ENCODE peak calls at places on chromosome 1, in four cellular contexts. One of them, this sample, is unnamed.

GRCh38 chr1:206725053-206725963 is 40.6 kb downstream of the MAPKAPK2 start:
- DNase-seq in uterus: no peak
- DNase-seq in heart right ventricle: no peak
- DNase-seq in IMR-90: peak; percentile 51
- DNase-seq in this sample: no peak

GRCh38 chr1:197199923-197200467 is 53.5 kb upstream of the ASPM start:
- DNase-seq in uterus: no peak
- DNase-seq in IMR-90: peak; percentile 31
- DNase-seq in heart right ventricle: no peak
- DNase-seq in this sample: no peak

GRCh38 chr1:1285618-1286311 is 5.5 kb downstream of the SCNN1D start:
- DNase-seq in heart right ventricle: no peak
- DNase-seq in IMR-90: no peak
- DNase-seq in uterus: no peak
- DNase-seq in this sample: no peak

GRCh38 chr1:84871181-84871580 is 21.8 kb downstream of the LPAR3 start:
- DNase-seq in heart right ventricle: no peak
- DNase-seq in IMR-90: no peak
- DNase-seq in uterus: no peak
- DNase-seq in this sample: peak; percentile 25

GRCh38 chr1:54859687-54860391 is 27.2 kb downstream of the DHCR24 start:
- DNase-seq in heart right ventricle: no peak
- DNase-seq in IMR-90: no peak
- DNase-seq in uterus: no peak
- DNase-seq in this sample: no peak

GRCh38 chr1:208593306-208594006 is 349.3 kb upstream of the PLXNA2 start:
- DNase-seq in IMR-90: no peak
- DNase-seq in heart right ventricle: no peak
- DNase-seq in uterus: no peak
- DNase-seq in this sample: no peak

GRCh38 chr1:114081145-114082046 is 72.3 kb downstream of the SYT6 start:
- DNase-seq in IMR-90: no peak
- DNase-seq in uterus: no peak
- DNase-seq in heart right ventricle: peak; percentile 21
- DNase-seq in this sample: no peak

GRCh38 chr1:3222042-3222692 is 153.2 kb downstream of the PRDM16 start:
- DNase-seq in uterus: no peak
- DNase-seq in heart right ventricle: no peak
- DNase-seq in IMR-90: no peak
- DNase-seq in this sample: no peak

GRCh38 chr1:1629430-1630190 is 2.4 kb upstream of the MMP23B start:
- DNase-seq in uterus: no peak
- DNase-seq in IMR-90: no peak
- DNase-seq in heart right ventricle: peak; percentile 38
- DNase-seq in this sample: no peak

GRCh38 chr1:113109908-113110554 is 37.0 kb downstream of the LRIG2 start:
- DNase-seq in IMR-90: peak; percentile 98
- DNase-seq in uterus: peak; percentile 53
- DNase-seq in heart right ventricle: no peak
- DNase-seq in this sample: peak; percentile 93

GRCh38 chr1:27547220-27548116 is 56.5 kb downstream of the AHDC1 start:
- DNase-seq in IMR-90: no peak
- DNase-seq in uterus: no peak
- DNase-seq in heart right ventricle: no peak
- DNase-seq in this sample: no peak

GRCh38 chr1:93997756-93998155 is 88.5 kb upstream of the GCLM start:
- DNase-seq in IMR-90: no peak
- DNase-seq in heart right ventricle: no peak
- DNase-seq in uterus: no peak
- DNase-seq in this sample: no peak

GRCh38 chr1:18124977-18125376 is 17.4 kb downstream of the IGSF21 start:
- DNase-seq in uterus: no peak
- DNase-seq in IMR-90: no peak
- DNase-seq in heart right ventricle: no peak
- DNase-seq in this sample: no peak

GRCh38 chr1:220803401-220804201 is 16.9 kb downstream of the MTARC1 start:
- DNase-seq in uterus: no peak
- DNase-seq in heart right ventricle: no peak
- DNase-seq in IMR-90: peak; percentile 36
- DNase-seq in this sample: no peak

GRCh38 chr1:234107416-234108021 is 203.0 kb downstream of the SLC35F3 start:
- DNase-seq in uterus: no peak
- DNase-seq in IMR-90: no peak
- DNase-seq in heart right ventricle: no peak
- DNase-seq in this sample: no peak

GRCh38 chr1:220462756-220463155 is 65.2 kb upstream of the MARK1 start:
- DNase-seq in IMR-90: no peak
- DNase-seq in uterus: no peak
- DNase-seq in heart right ventricle: no peak
- DNase-seq in this sample: no peak

GRCh38 chr1:156616463-156616862 is 2.8 kb upstream of the HAPLN2 start:
- DNase-seq in uterus: peak; percentile 63
- DNase-seq in heart right ventricle: no peak
- DNase-seq in IMR-90: peak; percentile 45
- DNase-seq in this sample: no peak

GRCh38 chr1:93255222-93256079 is 74.9 kb downstream of the CCDC18 start:
- DNase-seq in heart right ventricle: no peak
- DNase-seq in IMR-90: peak; percentile 92
- DNase-seq in uterus: no peak
- DNase-seq in this sample: peak; percentile 24

GRCh38 chr1:159996653-159997052 is 35.1 kb downstream of the PIGM start:
- DNase-seq in uterus: no peak
- DNase-seq in heart right ventricle: no peak
- DNase-seq in IMR-90: peak; percentile 85
- DNase-seq in this sample: peak; percentile 74

GRCh38 chr1:100950776-100951175 is 54.9 kb downstream of the SLC30A7 start:
- DNase-seq in IMR-90: peak; percentile 81
- DNase-seq in heart right ventricle: no peak
- DNase-seq in uterus: no peak
- DNase-seq in this sample: peak; percentile 48

GRCh38 chr1:240000634-240001033 is 91.0 kb upstream of the FMN2 start:
- DNase-seq in uterus: no peak
- DNase-seq in heart right ventricle: no peak
- DNase-seq in IMR-90: peak; percentile 82
- DNase-seq in this sample: peak; percentile 71

GRCh38 chr1:200041337-200042118 is 14.0 kb downstream of the NR5A2 start:
- DNase-seq in heart right ventricle: no peak
- DNase-seq in IMR-90: no peak
- DNase-seq in uterus: no peak
- DNase-seq in this sample: no peak

GRCh38 chr1:9881838-9882249 is 28.2 kb downstream of the CTNNBIP1 start:
- DNase-seq in IMR-90: peak; percentile 63
- DNase-seq in uterus: no peak
- DNase-seq in heart right ventricle: no peak
- DNase-seq in this sample: no peak

GRCh38 chr1:147723691-147724323 is 36.6 kb downstream of the GJA5 start:
- DNase-seq in heart right ventricle: peak; percentile 48
- DNase-seq in IMR-90: no peak
- DNase-seq in uterus: peak; percentile 41
- DNase-seq in this sample: no peak

GRCh38 chr1:21344750-21345443 is 54.6 kb upstream of the ECE1 start:
- DNase-seq in IMR-90: no peak
- DNase-seq in uterus: no peak
- DNase-seq in heart right ventricle: no peak
- DNase-seq in this sample: no peak

GRCh38 chr1:55146781-55147180 is 68.4 kb downstream of the USP24 start:
- DNase-seq in heart right ventricle: no peak
- DNase-seq in uterus: no peak
- DNase-seq in IMR-90: no peak
- DNase-seq in this sample: no peak

GRCh38 chr1:42680921-42681683 is 1.1 kb upstream of the YBX1 start:
- DNase-seq in IMR-90: no peak
- DNase-seq in heart right ventricle: no peak
- DNase-seq in uterus: no peak
- DNase-seq in this sample: no peak

GRCh38 chr1:2853711-2854110 is 52.2 kb upstream of the TTC34 start:
- DNase-seq in heart right ventricle: no peak
- DNase-seq in IMR-90: no peak
- DNase-seq in uterus: no peak
- DNase-seq in this sample: no peak

GRCh38 chr1:159177273-159177907 is 6.0 kb downstream of the CADM3 start:
- DNase-seq in uterus: peak; percentile 20
- DNase-seq in heart right ventricle: no peak
- DNase-seq in IMR-90: peak; percentile 58
- DNase-seq in this sample: no peak

GRCh38 chr1:211935448-211935970 is 99.8 kb downstream of the INTS7 start:
- DNase-seq in uterus: no peak
- DNase-seq in heart right ventricle: no peak
- DNase-seq in IMR-90: no peak
- DNase-seq in this sample: no peak

GRCh38 chr1:32918166-32918565 is 17.0 kb upstream of the TMEM54 start:
- DNase-seq in IMR-90: no peak
- DNase-seq in heart right ventricle: no peak
- DNase-seq in uterus: no peak
- DNase-seq in this sample: no peak
- H3K4me3 ChIP-seq in IMR-90: no peak overlapping the region
- H3K4me3 ChIP-seq in heart right ventricle: no peak overlapping the region
- H3K4me3 ChIP-seq in uterus: no peak overlapping the region
- H3K4me3 ChIP-seq in this sample: no peak overlapping the region

GRCh38 chr1:81097860-81098259 is 702.9 kb upstream of the ADGRL2 start:
- DNase-seq in uterus: no peak
- DNase-seq in IMR-90: no peak
- DNase-seq in heart right ventricle: no peak
- DNase-seq in this sample: no peak
- TF ChIP-seq CTCF in uterus: no peak
- TF ChIP-seq CTCF in IMR-90: no peak
- TF ChIP-seq CTCF in heart right ventricle: no peak
- TF ChIP-seq CTCF in this sample: no peak

DNA sequence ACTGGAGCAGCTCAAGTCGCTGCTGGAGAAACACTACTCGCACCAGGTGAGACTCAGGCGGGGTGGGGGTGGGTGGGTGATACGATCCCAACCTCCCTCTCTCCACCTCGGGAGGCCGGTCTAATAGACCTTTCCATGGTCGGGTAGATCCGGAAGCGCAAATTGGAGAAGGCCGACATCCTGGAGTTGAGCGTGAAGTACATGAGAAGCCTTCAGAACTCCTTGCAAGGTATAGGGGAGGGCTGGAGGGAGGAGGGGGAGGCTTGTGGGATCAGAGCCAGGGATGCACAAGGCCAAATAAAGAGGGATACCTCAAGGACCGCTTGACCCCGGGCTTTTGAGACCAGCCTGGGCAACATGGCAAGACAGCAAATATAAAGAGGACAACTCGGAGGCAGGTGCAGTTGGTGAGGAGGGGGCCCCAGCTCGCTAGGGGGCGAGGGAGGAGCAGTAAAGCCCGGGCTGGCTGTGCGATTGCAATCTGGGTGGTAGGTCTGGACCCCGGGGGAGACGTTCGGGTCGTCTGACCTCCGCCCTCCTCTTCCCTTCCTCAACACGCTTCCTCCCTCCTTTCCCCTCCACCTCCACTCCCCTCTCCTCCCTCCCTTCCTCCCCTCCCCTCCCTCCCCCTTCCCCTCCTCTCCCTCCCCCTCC is 549 bp downstream of the HES3 start:
- DNase-seq in IMR-90: no peak
- DNase-seq in heart right ventricle: no peak
- DNase-seq in uterus: no peak
- DNase-seq in this sample: no peak
- H3K4me3 ChIP-seq in IMR-90: no peak overlapping the region
- H3K4me3 ChIP-seq in heart right ventricle: no peak overlapping the region
- H3K4me3 ChIP-seq in uterus: no peak overlapping the region
- H3K4me3 ChIP-seq in this sample: no peak overlapping the region

GRCh38 chr1:163701783-163702182 is 380.0 kb downstream of the NUF2 start:
- DNase-seq in uterus: no peak
- DNase-seq in IMR-90: no peak
- DNase-seq in heart right ventricle: no peak
- DNase-seq in this sample: no peak
- TF ChIP-seq CTCF in uterus: no peak
- TF ChIP-seq CTCF in IMR-90: no peak
- TF ChIP-seq CTCF in heart right ventricle: no peak
- TF ChIP-seq CTCF in this sample: no peak

GRCh38 chr1:110068646-110069301 is 1.7 kb downstream of the ALX3 start:
- DNase-seq in heart right ventricle: no peak
- DNase-seq in uterus: no peak
- DNase-seq in IMR-90: no peak
- DNase-seq in this sample: no peak

GRCh38 chr1:110067429-110067956 is 3.0 kb downstream of the ALX3 start:
- DNase-seq in heart right ventricle: no peak
- DNase-seq in IMR-90: no peak
- DNase-seq in uterus: no peak
- DNase-seq in this sample: no peak

GRCh38 chr1:110069302-110070281 is 880 bp downstream of the ALX3 start:
- DNase-seq in heart right ventricle: no peak
- DNase-seq in IMR-90: no peak
- DNase-seq in uterus: no peak
- DNase-seq in this sample: no peak

GRCh38 chr1:110065841-110066240 is 4.6 kb downstream of the ALX3 start:
- DNase-seq in heart right ventricle: no peak
- DNase-seq in IMR-90: no peak
- DNase-seq in uterus: no peak
- DNase-seq in this sample: no peak

DNA sequence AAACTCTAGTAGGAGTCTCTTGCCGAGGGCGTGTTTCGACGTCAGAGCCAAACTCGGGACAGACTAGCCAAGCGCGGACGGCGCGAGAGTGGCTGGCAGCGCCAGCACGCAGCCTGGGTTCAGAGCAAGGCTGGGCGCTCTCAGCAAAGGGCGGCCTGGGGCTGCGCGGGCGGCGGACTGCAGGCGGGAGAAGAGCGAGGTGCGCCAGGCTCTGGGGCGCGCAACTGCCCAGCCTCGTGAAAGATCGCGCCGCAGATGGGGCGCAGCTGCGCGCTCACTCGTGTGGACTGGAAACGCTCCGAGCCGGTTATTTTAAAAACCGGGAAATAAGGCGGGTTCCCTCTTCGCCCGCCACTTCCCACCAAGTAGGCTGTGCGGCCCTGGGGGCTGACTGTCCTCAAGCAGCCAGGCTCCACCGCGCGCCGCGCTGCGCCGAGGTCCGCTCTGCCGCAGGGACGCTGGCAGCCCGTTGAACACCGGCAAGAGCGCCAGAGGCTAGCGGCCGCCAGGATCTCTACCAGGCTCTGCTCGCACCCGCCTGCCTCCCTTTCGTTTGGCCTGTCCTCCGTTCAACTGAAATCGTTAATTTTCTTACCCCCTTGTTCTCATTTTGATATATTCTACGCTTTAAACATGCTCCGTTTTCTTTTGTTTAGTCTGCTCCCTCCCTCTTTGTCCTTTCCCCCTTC is 2.4 kb downstream of the ALX3 start:
- DNase-seq in heart right ventricle: no peak
- DNase-seq in IMR-90: no peak
- DNase-seq in uterus: no peak
- DNase-seq in this sample: no peak
- H3K4me3 ChIP-seq in heart right ventricle: no peak overlapping the region
- H3K4me3 ChIP-seq in IMR-90: no peak overlapping the region
- H3K4me3 ChIP-seq in uterus: no peak overlapping the region
- H3K4me3 ChIP-seq in this sample: no peak overlapping the region

GRCh38 chr1:57319165-57319564 is 104.7 kb downstream of the DAB1 start:
- DNase-seq in IMR-90: peak; percentile 69
- DNase-seq in uterus: no peak
- DNase-seq in heart right ventricle: no peak
- DNase-seq in this sample: no peak
- TF ChIP-seq CTCF in IMR-90: no peak
- TF ChIP-seq CTCF in uterus: no peak
- TF ChIP-seq CTCF in heart right ventricle: no peak
- TF ChIP-seq CTCF in this sample: no peak

This sample was measured in AG09309.